ENCODE peak calls at places on chromosomes 5 and 9, in nine cellular contexts. W, S, C, A, X, Y, U, K and L are unnamed samples.

GRCh38 chr9:81266674-81267073 is 422.7 kb downstream of the TLE1 start:
- DNase-seq in W (no peak), S (no peak), C (no peak), A (peak), X (peak), Y (no peak), U (no peak), K (peak), L (no peak)

GRCh38 chr9:23659346-23660006 is 166.6 kb downstream of the ELAVL2 start:
- DNase-seq in W (no peak), S (no peak), C (no peak), A (no peak), X (no peak), Y (no peak), U (no peak), K (no peak), L (no peak)

GRCh38 chr5:59285300-59286017 is 608.1 kb downstream of the PDE4D start:
- DNase-seq in W (no peak), S (no peak), C (no peak), A (no peak), X (no peak), Y (no peak), U (no peak), K (no peak), L (no peak)

GRCh38 chr5:174723979-174724483 is 351 bp upstream of the MSX2 start:
- DNase-seq in W (no peak), S (no peak), C (no peak), A (no peak), X (peak), Y (no peak), U (no peak), K (no peak), L (no peak)

GRCh38 chr5:177133119-177133844 is at the start of gene NSD1:
- DNase-seq in W (peak), S (peak), C (peak), A (peak), X (peak), Y (peak), U (peak), K (peak), L (peak)

GRCh38 chr5:134595458-134595838 is 37.2 kb downstream of the SAR1B start:
- DNase-seq in W (no peak), S (no peak), C (no peak), A (no peak), X (no peak), Y (no peak), U (no peak), K (no peak), L (no peak)

GRCh38 chr9:129586241-129586640 is 34.7 kb downstream of the C9orf50 start:
- DNase-seq in W (no peak), S (no peak), C (no peak), A (no peak), X (no peak), Y (no peak), U (no peak), K (no peak), L (no peak)

GRCh38 chr9:98556511-98556910 is 152.2 kb downstream of the GABBR2 start:
- DNase-seq in W (no peak), S (no peak), C (no peak), A (no peak), X (no peak), Y (no peak), U (no peak), K (no peak), L (no peak)

GRCh38 chr9:91483189-91483691 is 59.6 kb upstream of the NFIL3 start:
- DNase-seq in W (peak), S (no peak), C (no peak), A (no peak), X (no peak), Y (peak), U (peak), K (peak), L (no peak)

GRCh38 chr5:130323804-130324454 is 419.7 kb downstream of the CHSY3 start:
- DNase-seq in W (no peak), S (no peak), C (no peak), A (peak), X (no peak), Y (no peak), U (no peak), K (peak), L (no peak)

GRCh38 chr9:137763271-137763955 is 114.2 kb upstream of the CACNA1B start:
- DNase-seq in W (no peak), S (no peak), C (no peak), A (no peak), X (no peak), Y (no peak), U (no peak), K (no peak), L (no peak)